ENCODE peak calls at places on chromosomes 12 and 14, in four cellular contexts. One of them, this sample, is unnamed.

GRCh38 chr12:14403711-14404164 is 38.3 kb downstream of the ATF7IP start:
- DNase-seq in HepG2: no peak
- DNase-seq in GM23248: peak; percentile 77
- DNase-seq in IMR-90: peak; percentile 82
- DNase-seq in this sample: no peak

GRCh38 chr14:97887690-97888089 is 1090.5 kb downstream of the VRK1 start:
- DNase-seq in IMR-90: no peak
- DNase-seq in GM23248: no peak
- DNase-seq in HepG2: no peak
- DNase-seq in this sample: no peak

GRCh38 chr14:90785876-90786450 is 30.3 kb downstream of the TTC7B start:
- DNase-seq in GM23248: no peak
- DNase-seq in HepG2: no peak
- DNase-seq in IMR-90: no peak
- DNase-seq in this sample: no peak

GRCh38 chr12:108269224-108269623 is 69.9 kb downstream of the CMKLR1 start:
- DNase-seq in HepG2: no peak
- DNase-seq in GM23248: no peak
- DNase-seq in IMR-90: no peak
- DNase-seq in this sample: no peak

GRCh38 chr14:32774214-32774613 is 164.5 kb upstream of the NPAS3 start:
- DNase-seq in HepG2: no peak
- DNase-seq in IMR-90: no peak
- DNase-seq in GM23248: no peak
- DNase-seq in this sample: no peak

GRCh38 chr14:30443368-30444007 is 115.5 kb upstream of the G2E3 start:
- DNase-seq in GM23248: peak; percentile 64
- DNase-seq in IMR-90: peak; percentile 46
- DNase-seq in HepG2: peak; percentile 77
- DNase-seq in this sample: peak; percentile 73

GRCh38 chr12:131422744-131423143 is 288.1 kb upstream of the SFSWAP start:
- DNase-seq in HepG2: no peak
- DNase-seq in IMR-90: no peak
- DNase-seq in GM23248: no peak
- DNase-seq in this sample: no peak

GRCh38 chr14:36944307-36945010 is 227.9 kb downstream of the SLC25A21 start:
- DNase-seq in HepG2: no peak
- DNase-seq in GM23248: peak; percentile 73
- DNase-seq in IMR-90: peak; percentile 79
- DNase-seq in this sample: no peak

GRCh38 chr12:81257952-81258551 is 180.2 kb downstream of the ACSS3 start:
- DNase-seq in IMR-90: peak; percentile 47
- DNase-seq in GM23248: peak; percentile 63
- DNase-seq in HepG2: peak; percentile 34
- DNase-seq in this sample: peak; percentile 81

GRCh38 chr12:104187446-104188155 is 28.0 kb upstream of the TXNRD1 start:
- DNase-seq in HepG2: no peak
- DNase-seq in GM23248: no peak
- DNase-seq in IMR-90: no peak
- DNase-seq in this sample: no peak
- H2AFZ ChIP-seq in HepG2: no peak overlapping the region
- H2AFZ ChIP-seq in GM23248: no peak overlapping the region
- H2AFZ ChIP-seq in IMR-90: no peak overlapping the region
- H2AFZ ChIP-seq in this sample: peak overlapping the region; percentile 82

GRCh38 chr12:124324803-124325705 is 30.2 kb downstream of the RFLNA start:
- DNase-seq in IMR-90: no peak
- DNase-seq in HepG2: no peak
- DNase-seq in GM23248: no peak
- DNase-seq in this sample: no peak

GRCh38 chr12:124328116-124328515 is 33.2 kb downstream of the RFLNA start:
- DNase-seq in HepG2: no peak
- DNase-seq in IMR-90: no peak
- DNase-seq in GM23248: no peak
- DNase-seq in this sample: no peak

GRCh38 chr12:124326104-124326503 is 31.2 kb downstream of the RFLNA start:
- DNase-seq in HepG2: no peak
- DNase-seq in GM23248: no peak
- DNase-seq in IMR-90: no peak
- DNase-seq in this sample: peak; percentile 53

GRCh38 chr12:124326899-124327298 is 32.0 kb downstream of the RFLNA start:
- DNase-seq in HepG2: no peak
- DNase-seq in GM23248: no peak
- DNase-seq in IMR-90: no peak
- DNase-seq in this sample: no peak

DNA sequence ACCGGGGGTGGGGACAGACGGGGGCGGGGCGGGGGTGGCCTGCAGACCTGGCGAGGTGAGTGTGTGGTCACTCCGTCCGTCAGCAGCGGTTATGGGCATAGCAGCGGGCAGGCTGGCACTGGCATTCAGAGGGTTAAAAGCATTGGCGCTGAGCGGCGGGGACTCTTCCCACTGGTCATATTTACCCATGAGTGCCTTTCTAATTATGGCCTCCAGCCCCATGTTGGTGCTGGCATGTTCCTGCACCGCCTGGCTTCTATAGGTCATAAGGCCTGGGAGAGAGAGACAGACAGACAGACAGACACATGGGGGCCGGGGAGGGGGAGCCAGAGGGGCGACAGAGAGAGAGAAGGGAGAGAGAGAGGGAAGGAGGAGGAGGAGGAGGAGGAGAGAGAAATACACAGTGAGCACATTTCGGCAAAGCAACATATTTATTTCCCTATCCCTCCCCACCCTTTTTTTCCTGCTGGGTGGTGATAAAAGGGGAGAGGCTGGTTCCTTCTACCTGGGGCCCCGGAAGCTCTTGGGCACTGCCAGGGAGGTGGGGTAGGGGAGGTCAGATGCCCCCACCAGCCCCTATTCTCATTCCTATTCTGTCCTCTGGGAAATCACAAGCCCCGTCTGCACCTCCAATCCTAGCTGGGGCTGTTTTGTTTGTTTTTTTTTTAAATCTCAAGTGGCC is 32.6 kb downstream of the RFLNA start:
- DNase-seq in HepG2: no peak
- DNase-seq in IMR-90: no peak
- DNase-seq in GM23248: no peak
- DNase-seq in this sample: no peak
- H3K4me3 ChIP-seq in HepG2: no peak overlapping the region
- H3K4me3 ChIP-seq in IMR-90: no peak overlapping the region
- H3K4me3 ChIP-seq in GM23248: no peak overlapping the region
- H3K4me3 ChIP-seq in this sample: no peak overlapping the region

GRCh38 chr12:124388038-124388676 is 93.3 kb downstream of the RFLNA start:
- DNase-seq in IMR-90: no peak
- DNase-seq in GM23248: peak; percentile 53
- DNase-seq in HepG2: no peak
- DNase-seq in this sample: no peak

GRCh38 chr12:124389537-124390441 is 94.9 kb downstream of the RFLNA start:
- DNase-seq in GM23248: no peak
- DNase-seq in IMR-90: no peak
- DNase-seq in HepG2: peak; percentile 38
- DNase-seq in this sample: no peak

GRCh38 chr12:124387510-124387855 is 92.6 kb downstream of the RFLNA start:
- DNase-seq in IMR-90: no peak
- DNase-seq in HepG2: peak; percentile 37
- DNase-seq in GM23248: peak; percentile 46
- DNase-seq in this sample: no peak

GRCh38 chr12:124390442-124391116 is 95.7 kb downstream of the RFLNA start:
- DNase-seq in IMR-90: peak; percentile 82
- DNase-seq in HepG2: no peak
- DNase-seq in GM23248: peak; percentile 94
- DNase-seq in this sample: no peak

DNA sequence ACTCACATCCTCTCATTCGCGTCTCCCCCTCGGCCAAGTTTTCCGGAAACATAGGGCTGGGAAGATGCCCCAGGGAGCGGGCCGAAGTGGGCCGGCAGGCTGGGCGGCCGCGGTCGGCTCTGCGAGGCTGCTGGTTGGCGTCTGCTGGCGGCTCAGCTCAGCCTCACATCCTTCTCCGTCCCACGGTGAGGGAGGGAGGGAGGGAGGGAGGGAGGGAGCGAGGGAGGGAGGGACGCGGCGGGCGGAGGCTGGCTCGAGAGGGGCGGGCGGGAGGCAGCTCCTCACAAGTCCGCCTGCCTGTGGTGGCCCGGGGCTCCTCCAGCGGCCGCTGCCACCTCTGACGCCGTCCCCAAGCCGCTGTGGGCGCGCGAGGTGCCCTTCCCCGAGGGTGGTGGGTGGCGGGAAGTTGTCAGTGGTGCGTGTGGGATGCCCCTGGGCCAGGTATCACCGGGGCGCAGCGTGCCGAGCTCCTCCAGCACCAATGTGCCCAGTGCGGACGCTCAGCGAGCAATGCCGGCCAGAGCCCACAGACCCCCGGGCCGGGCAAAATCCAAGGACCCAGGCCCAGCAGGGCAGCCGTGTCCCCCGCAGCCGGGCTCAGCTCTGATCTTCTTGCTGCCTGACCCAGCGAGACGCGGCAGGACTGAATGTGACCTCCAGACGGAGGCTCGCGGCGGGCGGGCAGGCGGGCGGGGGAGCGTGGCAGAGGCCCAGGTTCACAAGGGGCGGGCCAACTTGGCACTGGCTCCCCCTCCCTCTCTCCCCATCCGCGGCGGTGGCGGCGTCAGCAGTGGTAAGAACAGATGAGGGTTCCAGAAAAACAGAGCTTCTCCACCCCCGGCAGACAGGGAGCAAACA is 94.0 kb downstream of the RFLNA start:
- DNase-seq in IMR-90: peak; percentile 85
- DNase-seq in HepG2: peak; percentile 79
- DNase-seq in GM23248: peak; percentile 95
- DNase-seq in this sample: peak; percentile 72
- H2AFZ ChIP-seq in IMR-90: peak overlapping the region; percentile 87
- H2AFZ ChIP-seq in HepG2: no peak overlapping the region
- H2AFZ ChIP-seq in GM23248: no peak overlapping the region
- H2AFZ ChIP-seq in this sample: no peak overlapping the region

GRCh38 chr12:23428758-23429157 is 520.7 kb downstream of the SOX5 start:
- DNase-seq in IMR-90: no peak
- DNase-seq in HepG2: no peak
- DNase-seq in GM23248: no peak
- DNase-seq in this sample: no peak
- H3K4me3 ChIP-seq in IMR-90: no peak overlapping the region
- H3K4me3 ChIP-seq in HepG2: no peak overlapping the region
- H3K4me3 ChIP-seq in GM23248: no peak overlapping the region
- H3K4me3 ChIP-seq in this sample: no peak overlapping the region

This sample was measured in GM23338.